ENCODE peak calls at places on chromosome 12, in nine cellular contexts. One of them, this sample, is unnamed.

GRCh38 chr12:25653487-25654175 is 100.5 kb upstream of the LMNTD1 start:
- DNase-seq in Peyer's patch: no peak
- DNase-seq in epithelial cell of esophagus: peak
- DNase-seq in astrocyte of the spinal cord: no peak
- DNase-seq in CD8-positive, alpha-beta T cell: no peak
- DNase-seq in AG04450: no peak
- DNase-seq in right atrium auricular region: no peak
- DNase-seq in fibroblast of pulmonary artery: no peak
- DNase-seq in left ventricle myocardium inferior: no peak
- DNase-seq in this sample: no peak

GRCh38 chr12:127035011-127035879 is 1231.7 kb upstream of the TMEM132C start:
- DNase-seq in Peyer's patch: no peak
- DNase-seq in epithelial cell of esophagus: no peak
- DNase-seq in fibroblast of pulmonary artery: no peak
- DNase-seq in AG04450: no peak
- DNase-seq in CD8-positive, alpha-beta T cell: no peak
- DNase-seq in astrocyte of the spinal cord: no peak
- DNase-seq in left ventricle myocardium inferior: no peak
- DNase-seq in right atrium auricular region: no peak
- DNase-seq in this sample: no peak

GRCh38 chr12:122834229-122834920 is 882 bp upstream of the HIP1R start:
- DNase-seq in epithelial cell of esophagus: peak
- DNase-seq in astrocyte of the spinal cord: peak
- DNase-seq in Peyer's patch: no peak
- DNase-seq in right atrium auricular region: no peak
- DNase-seq in fibroblast of pulmonary artery: peak
- DNase-seq in left ventricle myocardium inferior: no peak
- DNase-seq in CD8-positive, alpha-beta T cell: no peak
- DNase-seq in AG04450: no peak
- DNase-seq in this sample: peak

GRCh38 chr12:12606793-12607589 is 4.7 kb upstream of the CREBL2 start:
- DNase-seq in left ventricle myocardium inferior: no peak
- DNase-seq in astrocyte of the spinal cord: peak
- DNase-seq in epithelial cell of esophagus: peak
- DNase-seq in CD8-positive, alpha-beta T cell: no peak
- DNase-seq in fibroblast of pulmonary artery: peak
- DNase-seq in AG04450: no peak
- DNase-seq in Peyer's patch: no peak
- DNase-seq in right atrium auricular region: no peak
- DNase-seq in this sample: no peak

GRCh38 chr12:120225200-120225558 is 24.3 kb upstream of the RPLP0 start:
- DNase-seq in Peyer's patch: peak
- DNase-seq in left ventricle myocardium inferior: no peak
- DNase-seq in AG04450: no peak
- DNase-seq in CD8-positive, alpha-beta T cell: no peak
- DNase-seq in fibroblast of pulmonary artery: no peak
- DNase-seq in right atrium auricular region: no peak
- DNase-seq in epithelial cell of esophagus: no peak
- DNase-seq in astrocyte of the spinal cord: no peak
- DNase-seq in this sample: no peak

GRCh38 chr12:108457006-108457733 is 57.9 kb upstream of the FICD start:
- DNase-seq in astrocyte of the spinal cord: peak
- DNase-seq in left ventricle myocardium inferior: no peak
- DNase-seq in AG04450: no peak
- DNase-seq in right atrium auricular region: no peak
- DNase-seq in Peyer's patch: no peak
- DNase-seq in fibroblast of pulmonary artery: peak
- DNase-seq in CD8-positive, alpha-beta T cell: no peak
- DNase-seq in epithelial cell of esophagus: peak
- DNase-seq in this sample: peak

GRCh38 chr12:69097619-69098368 is 141.6 kb upstream of the CPSF6 start:
- DNase-seq in epithelial cell of esophagus: peak
- DNase-seq in Peyer's patch: no peak
- DNase-seq in AG04450: no peak
- DNase-seq in fibroblast of pulmonary artery: peak
- DNase-seq in right atrium auricular region: no peak
- DNase-seq in CD8-positive, alpha-beta T cell: no peak
- DNase-seq in astrocyte of the spinal cord: peak
- DNase-seq in left ventricle myocardium inferior: no peak
- DNase-seq in this sample: peak

GRCh38 chr12:6946920-6947374 is 3.1 kb downstream of the C12orf57 start:
- DNase-seq in AG04450: no peak
- DNase-seq in Peyer's patch: no peak
- DNase-seq in astrocyte of the spinal cord: no peak
- DNase-seq in left ventricle myocardium inferior: peak
- DNase-seq in right atrium auricular region: no peak
- DNase-seq in CD8-positive, alpha-beta T cell: no peak
- DNase-seq in epithelial cell of esophagus: no peak
- DNase-seq in fibroblast of pulmonary artery: no peak
- DNase-seq in this sample: no peak

DNA sequence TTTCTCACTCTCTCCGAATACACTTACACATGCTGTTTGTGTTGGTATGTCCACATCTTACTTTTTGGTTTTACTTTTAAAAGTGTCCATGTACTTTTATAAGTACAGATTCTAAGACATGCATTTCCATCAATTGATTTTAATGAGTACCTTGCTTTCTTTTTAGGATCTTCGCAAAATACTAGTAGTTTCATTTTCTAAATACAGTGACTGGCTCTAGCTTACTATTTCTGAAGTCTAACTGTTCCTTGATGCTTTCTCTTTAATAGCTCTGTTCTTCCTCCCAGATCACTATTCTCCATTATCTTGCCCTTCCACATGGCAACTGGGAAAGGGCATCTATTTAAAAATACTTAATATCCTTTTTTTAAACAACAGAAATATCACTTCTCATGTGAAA is 164.1 kb downstream of the KITLG start:
- DNase-seq in left ventricle myocardium inferior: no peak
- DNase-seq in astrocyte of the spinal cord: no peak
- DNase-seq in AG04450: no peak
- DNase-seq in fibroblast of pulmonary artery: no peak
- DNase-seq in right atrium auricular region: no peak
- DNase-seq in Peyer's patch: no peak
- DNase-seq in epithelial cell of esophagus: no peak
- DNase-seq in CD8-positive, alpha-beta T cell: no peak
- DNase-seq in this sample: no peak
- H3K4me3 ChIP-seq in left ventricle myocardium inferior: peak
- H3K4me3 ChIP-seq in astrocyte of the spinal cord: no peak
- H3K4me3 ChIP-seq in AG04450: no peak
- H3K4me3 ChIP-seq in fibroblast of pulmonary artery: no peak
- H3K4me3 ChIP-seq in right atrium auricular region: no peak
- H3K4me3 ChIP-seq in Peyer's patch: no peak
- H3K4me3 ChIP-seq in epithelial cell of esophagus: no peak
- H3K4me3 ChIP-seq in CD8-positive, alpha-beta T cell: no peak
- H3K4me3 ChIP-seq in this sample: peak

GRCh38 chr12:5507536-5507935 is 75.6 kb downstream of the NTF3 start:
- DNase-seq in astrocyte of the spinal cord: no peak
- DNase-seq in AG04450: no peak
- DNase-seq in right atrium auricular region: no peak
- DNase-seq in fibroblast of pulmonary artery: no peak
- DNase-seq in CD8-positive, alpha-beta T cell: no peak
- DNase-seq in epithelial cell of esophagus: no peak
- DNase-seq in left ventricle myocardium inferior: no peak
- DNase-seq in Peyer's patch: no peak
- DNase-seq in this sample: no peak
- TF ChIP-seq CTCF in astrocyte of the spinal cord: no peak
- TF ChIP-seq CTCF in AG04450: no peak
- TF ChIP-seq CTCF in right atrium auricular region: no peak
- TF ChIP-seq CTCF in fibroblast of pulmonary artery: no peak
- TF ChIP-seq CTCF in CD8-positive, alpha-beta T cell: no peak
- TF ChIP-seq CTCF in epithelial cell of esophagus: no peak
- TF ChIP-seq CTCF in left ventricle myocardium inferior: no peak
- TF ChIP-seq CTCF in Peyer's patch: no peak
- TF ChIP-seq CTCF in this sample: no peak

GRCh38 chr12:54014315-54015209 is 5.8 kb downstream of the HOXC8 start:
- DNase-seq in right atrium auricular region: no peak
- DNase-seq in fibroblast of pulmonary artery: no peak
- DNase-seq in astrocyte of the spinal cord: no peak
- DNase-seq in AG04450: no peak
- DNase-seq in Peyer's patch: no peak
- DNase-seq in epithelial cell of esophagus: no peak
- DNase-seq in CD8-positive, alpha-beta T cell: no peak
- DNase-seq in left ventricle myocardium inferior: no peak
- DNase-seq in this sample: no peak
- H3K4me3 ChIP-seq in right atrium auricular region: no peak
- H3K4me3 ChIP-seq in fibroblast of pulmonary artery: no peak
- H3K4me3 ChIP-seq in astrocyte of the spinal cord: no peak
- H3K4me3 ChIP-seq in AG04450: no peak
- H3K4me3 ChIP-seq in Peyer's patch: peak
- H3K4me3 ChIP-seq in epithelial cell of esophagus: no peak
- H3K4me3 ChIP-seq in CD8-positive, alpha-beta T cell: no peak
- H3K4me3 ChIP-seq in left ventricle myocardium inferior: no peak
- H3K4me3 ChIP-seq in this sample: no peak

GRCh38 chr12:5073054-5073453 is 29.4 kb downstream of the KCNA5 start:
- DNase-seq in right atrium auricular region: no peak
- DNase-seq in astrocyte of the spinal cord: no peak
- DNase-seq in CD8-positive, alpha-beta T cell: no peak
- DNase-seq in AG04450: no peak
- DNase-seq in fibroblast of pulmonary artery: no peak
- DNase-seq in epithelial cell of esophagus: no peak
- DNase-seq in Peyer's patch: no peak
- DNase-seq in left ventricle myocardium inferior: no peak
- DNase-seq in this sample: no peak
- TF ChIP-seq CTCF in right atrium auricular region: no peak
- TF ChIP-seq CTCF in astrocyte of the spinal cord: no peak
- TF ChIP-seq CTCF in CD8-positive, alpha-beta T cell: no peak
- TF ChIP-seq CTCF in AG04450: no peak
- TF ChIP-seq CTCF in fibroblast of pulmonary artery: peak
- TF ChIP-seq CTCF in epithelial cell of esophagus: no peak
- TF ChIP-seq CTCF in Peyer's patch: no peak
- TF ChIP-seq CTCF in left ventricle myocardium inferior: no peak
- TF ChIP-seq CTCF in this sample: no peak

DNA sequence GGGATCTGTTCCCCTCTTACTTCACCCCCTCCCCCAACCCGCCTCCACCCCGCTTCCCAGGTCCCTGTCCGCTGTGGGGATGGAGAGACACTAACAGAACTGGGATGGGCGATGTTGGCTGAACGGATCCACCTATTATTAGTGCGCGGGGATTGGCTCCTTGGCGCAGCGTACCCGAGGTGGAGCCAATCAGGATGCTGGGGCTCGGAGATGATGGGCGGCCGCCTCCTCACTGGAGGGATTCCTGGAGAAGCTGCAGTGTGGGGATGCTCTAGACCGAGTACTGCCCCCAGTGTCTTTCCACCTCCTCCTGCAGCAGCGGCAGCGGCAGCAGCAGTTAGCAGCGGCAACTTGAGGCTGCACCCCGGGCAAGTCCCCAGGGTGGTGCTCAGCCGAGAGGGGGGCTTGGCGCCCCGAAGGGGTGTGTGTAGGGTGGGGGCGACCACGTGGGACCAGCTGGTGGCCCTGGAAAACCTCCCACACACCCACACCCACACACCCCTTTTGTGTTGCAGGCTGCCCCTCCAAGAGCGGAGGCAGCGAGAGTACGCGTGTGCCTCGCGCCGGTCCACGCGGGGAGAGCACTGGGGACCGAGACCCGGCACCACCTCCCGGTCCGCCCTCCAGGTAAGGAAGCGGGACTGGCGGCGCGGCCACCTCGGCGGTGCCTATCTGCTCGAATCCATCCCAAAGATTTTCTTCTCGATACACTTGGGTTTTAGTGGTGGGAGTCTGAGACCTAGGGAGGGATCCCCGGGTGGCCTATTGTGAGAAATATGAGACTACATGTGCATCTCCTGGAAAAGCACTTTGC is at the start of gene SYT1:
- DNase-seq in Peyer's patch: peak
- DNase-seq in fibroblast of pulmonary artery: peak
- DNase-seq in CD8-positive, alpha-beta T cell: no peak
- DNase-seq in AG04450: peak
- DNase-seq in right atrium auricular region: no peak
- DNase-seq in left ventricle myocardium inferior: peak
- DNase-seq in epithelial cell of esophagus: peak
- DNase-seq in astrocyte of the spinal cord: peak
- DNase-seq in this sample: peak
- H3K4me3 ChIP-seq in Peyer's patch: peak
- H3K4me3 ChIP-seq in fibroblast of pulmonary artery: peak
- H3K4me3 ChIP-seq in CD8-positive, alpha-beta T cell: no peak
- H3K4me3 ChIP-seq in AG04450: peak
- H3K4me3 ChIP-seq in right atrium auricular region: peak
- H3K4me3 ChIP-seq in left ventricle myocardium inferior: peak
- H3K4me3 ChIP-seq in epithelial cell of esophagus: peak
- H3K4me3 ChIP-seq in astrocyte of the spinal cord: peak
- H3K4me3 ChIP-seq in this sample: peak

GRCh38 chr12:3124917-3125316 is 47.7 kb downstream of the TSPAN9 start:
- DNase-seq in Peyer's patch: no peak
- DNase-seq in astrocyte of the spinal cord: no peak
- DNase-seq in AG04450: no peak
- DNase-seq in right atrium auricular region: no peak
- DNase-seq in epithelial cell of esophagus: no peak
- DNase-seq in left ventricle myocardium inferior: no peak
- DNase-seq in CD8-positive, alpha-beta T cell: no peak
- DNase-seq in fibroblast of pulmonary artery: no peak
- DNase-seq in this sample: no peak

GRCh38 chr12:3120701-3121100 is 43.5 kb downstream of the TSPAN9 start:
- DNase-seq in right atrium auricular region: no peak
- DNase-seq in CD8-positive, alpha-beta T cell: no peak
- DNase-seq in astrocyte of the spinal cord: no peak
- DNase-seq in AG04450: no peak
- DNase-seq in epithelial cell of esophagus: no peak
- DNase-seq in left ventricle myocardium inferior: no peak
- DNase-seq in fibroblast of pulmonary artery: no peak
- DNase-seq in Peyer's patch: no peak
- DNase-seq in this sample: no peak

GRCh38 chr12:3125674-3126073 is 48.5 kb downstream of the TSPAN9 start:
- DNase-seq in CD8-positive, alpha-beta T cell: no peak
- DNase-seq in Peyer's patch: no peak
- DNase-seq in astrocyte of the spinal cord: no peak
- DNase-seq in epithelial cell of esophagus: no peak
- DNase-seq in left ventricle myocardium inferior: no peak
- DNase-seq in fibroblast of pulmonary artery: no peak
- DNase-seq in AG04450: no peak
- DNase-seq in right atrium auricular region: no peak
- DNase-seq in this sample: no peak

GRCh38 chr12:3123729-3124128 is 46.5 kb downstream of the TSPAN9 start:
- DNase-seq in left ventricle myocardium inferior: no peak
- DNase-seq in right atrium auricular region: no peak
- DNase-seq in fibroblast of pulmonary artery: peak
- DNase-seq in AG04450: no peak
- DNase-seq in Peyer's patch: no peak
- DNase-seq in CD8-positive, alpha-beta T cell: no peak
- DNase-seq in astrocyte of the spinal cord: peak
- DNase-seq in epithelial cell of esophagus: no peak
- DNase-seq in this sample: peak

DNA sequence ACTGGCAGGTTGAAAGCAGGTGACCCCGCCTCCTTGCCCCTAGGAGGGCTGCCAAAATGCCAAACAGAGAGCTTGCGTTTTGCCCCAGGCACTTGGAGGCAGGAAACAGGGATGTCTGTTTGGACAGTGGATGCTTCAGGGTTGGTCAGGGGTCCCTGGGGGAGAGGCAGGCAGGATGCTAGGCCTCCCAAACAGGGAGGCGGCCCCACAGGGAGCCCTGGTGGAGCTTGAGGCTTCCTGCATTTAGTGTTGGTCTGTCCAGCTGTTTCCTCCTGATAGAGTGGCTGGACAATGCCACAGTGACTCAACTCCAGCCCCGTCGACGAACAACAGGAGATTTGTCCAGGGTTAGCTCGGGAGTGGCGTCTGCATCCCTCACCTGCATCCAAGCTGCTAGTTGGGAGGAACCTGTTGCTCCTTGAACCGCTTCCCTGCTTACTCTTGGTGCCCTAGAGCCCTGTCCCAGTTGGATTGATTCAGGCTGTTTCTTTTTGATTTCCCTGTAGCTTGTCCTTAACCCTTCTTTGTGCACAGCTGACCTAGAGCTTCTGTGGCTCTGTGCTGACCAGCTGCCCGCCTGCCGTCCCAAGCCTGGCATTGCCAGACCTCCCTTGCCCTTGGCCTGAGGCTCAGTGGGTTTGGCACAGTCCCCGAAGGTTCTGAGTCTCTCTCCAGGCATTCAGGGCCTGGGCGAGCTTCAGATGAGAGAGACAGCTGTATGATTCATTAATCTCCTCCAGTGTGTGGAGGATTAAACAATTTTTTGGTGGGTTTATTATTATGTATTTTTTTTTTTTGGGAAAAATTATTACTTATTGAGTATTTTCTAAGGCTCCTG is 45.9 kb downstream of the TSPAN9 start:
- DNase-seq in AG04450: no peak
- DNase-seq in left ventricle myocardium inferior: peak
- DNase-seq in fibroblast of pulmonary artery: peak
- DNase-seq in right atrium auricular region: peak
- DNase-seq in epithelial cell of esophagus: peak
- DNase-seq in CD8-positive, alpha-beta T cell: no peak
- DNase-seq in astrocyte of the spinal cord: peak
- DNase-seq in Peyer's patch: no peak
- DNase-seq in this sample: peak
- TF ChIP-seq CTCF in AG04450: peak
- TF ChIP-seq CTCF in left ventricle myocardium inferior: peak
- TF ChIP-seq CTCF in fibroblast of pulmonary artery: peak
- TF ChIP-seq CTCF in right atrium auricular region: no peak
- TF ChIP-seq CTCF in epithelial cell of esophagus: no peak
- TF ChIP-seq CTCF in CD8-positive, alpha-beta T cell: no peak
- TF ChIP-seq CTCF in astrocyte of the spinal cord: peak
- TF ChIP-seq CTCF in Peyer's patch: no peak
- TF ChIP-seq CTCF in this sample: peak

This sample was measured in foreskin fibroblast.